ENCODE peak calls at places on chromosome 9, in four cellular contexts. One of them, this sample, is unnamed.

GRCh38 chr9:136700959-136701664 is 11.3 kb upstream of the DIPK1B start:
- DNase-seq in iris pigment epithelial cell: no peak
- DNase-seq in H4: no peak
- DNase-seq in non-pigmented ciliary epithelial cell: no peak
- DNase-seq in this sample: no peak

GRCh38 chr9:36961568-36962360 is 72.3 kb downstream of the PAX5 start:
- DNase-seq in iris pigment epithelial cell: no peak
- DNase-seq in H4: no peak
- DNase-seq in non-pigmented ciliary epithelial cell: no peak
- DNase-seq in this sample: peak; percentile 10

GRCh38 chr9:2271426-2271825 is 256.3 kb downstream of the SMARCA2 start:
- DNase-seq in iris pigment epithelial cell: peak; percentile 64
- DNase-seq in H4: peak; percentile 30
- DNase-seq in non-pigmented ciliary epithelial cell: no peak
- DNase-seq in this sample: peak; percentile 39

GRCh38 chr9:116115731-116116353 is 37.7 kb upstream of the PAPPA start:
- DNase-seq in iris pigment epithelial cell: peak; percentile 57
- DNase-seq in H4: no peak
- DNase-seq in non-pigmented ciliary epithelial cell: no peak
- DNase-seq in this sample: peak; percentile 76

GRCh38 chr9:72661401-72662135 is 140.2 kb downstream of the TMC1 start:
- DNase-seq in iris pigment epithelial cell: peak; percentile 75
- DNase-seq in H4: peak; percentile 11
- DNase-seq in non-pigmented ciliary epithelial cell: peak; percentile 55
- DNase-seq in this sample: peak; percentile 81

GRCh38 chr9:130111805-130112204 is 58.1 kb downstream of the GPR107 start:
- DNase-seq in iris pigment epithelial cell: no peak
- DNase-seq in H4: no peak
- DNase-seq in non-pigmented ciliary epithelial cell: no peak
- DNase-seq in this sample: no peak

GRCh38 chr9:26789959-26790358 is 102.6 kb downstream of the CAAP1 start:
- DNase-seq in iris pigment epithelial cell: peak; percentile 28
- DNase-seq in H4: peak; percentile 8
- DNase-seq in non-pigmented ciliary epithelial cell: no peak
- DNase-seq in this sample: no peak

GRCh38 chr9:114083693-114084092 is 5.6 kb upstream of the AMBP start:
- DNase-seq in iris pigment epithelial cell: no peak
- DNase-seq in H4: no peak
- DNase-seq in non-pigmented ciliary epithelial cell: no peak
- DNase-seq in this sample: no peak

GRCh38 chr9:70100362-70100761 is 56.7 kb downstream of the MAMDC2 start:
- DNase-seq in iris pigment epithelial cell: peak; percentile 69
- DNase-seq in H4: no peak
- DNase-seq in non-pigmented ciliary epithelial cell: no peak
- DNase-seq in this sample: peak; percentile 58

GRCh38 chr9:84754461-84754860 is 84.9 kb downstream of the NTRK2 start:
- DNase-seq in iris pigment epithelial cell: peak; percentile 8
- DNase-seq in H4: no peak
- DNase-seq in non-pigmented ciliary epithelial cell: peak; percentile 22
- DNase-seq in this sample: peak; percentile 81

GRCh38 chr9:92961627-92962302 is 14.4 kb downstream of the FGD3 start:
- DNase-seq in iris pigment epithelial cell: no peak
- DNase-seq in H4: no peak
- DNase-seq in non-pigmented ciliary epithelial cell: no peak
- DNase-seq in this sample: no peak

GRCh38 chr9:135184661-135185459 is 97.4 kb downstream of the OLFM1 start:
- DNase-seq in iris pigment epithelial cell: no peak
- DNase-seq in H4: no peak
- DNase-seq in non-pigmented ciliary epithelial cell: no peak
- DNase-seq in this sample: no peak

GRCh38 chr9:15785584-15785983 is 232.7 kb downstream of the CCDC171 start:
- DNase-seq in iris pigment epithelial cell: peak; percentile 4
- DNase-seq in H4: no peak
- DNase-seq in non-pigmented ciliary epithelial cell: no peak
- DNase-seq in this sample: no peak

GRCh38 chr9:70218767-70219166 is 40.0 kb upstream of the SMC5 start:
- DNase-seq in iris pigment epithelial cell: peak; percentile 28
- DNase-seq in H4: no peak
- DNase-seq in non-pigmented ciliary epithelial cell: no peak
- DNase-seq in this sample: peak; percentile 85

GRCh38 chr9:110615526-110615925 is 36.0 kb upstream of the SVEP1 start:
- DNase-seq in iris pigment epithelial cell: peak; percentile 70
- DNase-seq in H4: no peak
- DNase-seq in non-pigmented ciliary epithelial cell: no peak
- DNase-seq in this sample: peak; percentile 70

GRCh38 chr9:12908910-12909309 is 134.1 kb downstream of the LURAP1L start:
- DNase-seq in iris pigment epithelial cell: no peak
- DNase-seq in H4: no peak
- DNase-seq in non-pigmented ciliary epithelial cell: no peak
- DNase-seq in this sample: no peak

GRCh38 chr9:16680965-16681658 is 189.4 kb downstream of the BNC2 start:
- DNase-seq in iris pigment epithelial cell: peak; percentile 76
- DNase-seq in H4: peak; percentile 3
- DNase-seq in non-pigmented ciliary epithelial cell: no peak
- DNase-seq in this sample: peak; percentile 46

GRCh38 chr9:128389395-128390149 is 18.4 kb downstream of the URM1 start:
- DNase-seq in iris pigment epithelial cell: no peak
- DNase-seq in H4: no peak
- DNase-seq in non-pigmented ciliary epithelial cell: no peak
- DNase-seq in this sample: no peak

GRCh38 chr9:37262410-37262809 is 142.0 kb downstream of the ZCCHC7 start:
- DNase-seq in iris pigment epithelial cell: peak; percentile 35
- DNase-seq in H4: no peak
- DNase-seq in non-pigmented ciliary epithelial cell: no peak
- DNase-seq in this sample: peak; percentile 43

GRCh38 chr9:133449760-133450159 is 10.0 kb upstream of the CACFD1 start:
- DNase-seq in iris pigment epithelial cell: no peak
- DNase-seq in H4: peak; percentile 55
- DNase-seq in non-pigmented ciliary epithelial cell: no peak
- DNase-seq in this sample: no peak

GRCh38 chr9:86751956-86752355 is 195.3 kb downstream of the GAS1 start:
- DNase-seq in iris pigment epithelial cell: no peak
- DNase-seq in H4: no peak
- DNase-seq in non-pigmented ciliary epithelial cell: no peak
- DNase-seq in this sample: no peak

GRCh38 chr9:15837079-15837679 is 284.3 kb downstream of the CCDC171 start:
- DNase-seq in iris pigment epithelial cell: peak; percentile 60
- DNase-seq in H4: peak; percentile 52
- DNase-seq in non-pigmented ciliary epithelial cell: no peak
- DNase-seq in this sample: peak; percentile 71

GRCh38 chr9:134656334-134657034 is 14.9 kb downstream of the COL5A1 start:
- DNase-seq in iris pigment epithelial cell: no peak
- DNase-seq in H4: peak; percentile 34
- DNase-seq in non-pigmented ciliary epithelial cell: no peak
- DNase-seq in this sample: no peak

GRCh38 chr9:133144887-133145466 is 18.7 kb downstream of the GBGT1 start:
- DNase-seq in iris pigment epithelial cell: no peak
- DNase-seq in H4: no peak
- DNase-seq in non-pigmented ciliary epithelial cell: no peak
- DNase-seq in this sample: no peak

GRCh38 chr9:33637881-33638280 is 113.8 kb downstream of the ANKRD18B start:
- DNase-seq in iris pigment epithelial cell: no peak
- DNase-seq in H4: no peak
- DNase-seq in non-pigmented ciliary epithelial cell: no peak
- DNase-seq in this sample: no peak

GRCh38 chr9:133008824-133009223 is 22.0 kb upstream of the GTF3C5 start:
- DNase-seq in iris pigment epithelial cell: no peak
- DNase-seq in H4: no peak
- DNase-seq in non-pigmented ciliary epithelial cell: no peak
- DNase-seq in this sample: no peak

GRCh38 chr9:103617046-103617445 is 477.1 kb upstream of the SMC2 start:
- DNase-seq in iris pigment epithelial cell: no peak
- DNase-seq in H4: no peak
- DNase-seq in non-pigmented ciliary epithelial cell: no peak
- DNase-seq in this sample: no peak

GRCh38 chr9:92680166-92681119 is 10.5 kb upstream of the IPPK start:
- DNase-seq in iris pigment epithelial cell: peak; percentile 45
- DNase-seq in H4: no peak
- DNase-seq in non-pigmented ciliary epithelial cell: no peak
- DNase-seq in this sample: peak; percentile 24

GRCh38 chr9:104740596-104740995 is 6.9 kb upstream of the NIPSNAP3A start:
- DNase-seq in iris pigment epithelial cell: peak; percentile 85
- DNase-seq in H4: no peak
- DNase-seq in non-pigmented ciliary epithelial cell: peak; percentile 57
- DNase-seq in this sample: peak; percentile 80

GRCh38 chr9:11328326-11328725 is 715.5 kb upstream of the PTPRD start:
- DNase-seq in iris pigment epithelial cell: peak; percentile 1
- DNase-seq in H4: no peak
- DNase-seq in non-pigmented ciliary epithelial cell: no peak
- DNase-seq in this sample: no peak

GRCh38 chr9:37656936-37657335 is 6.2 kb downstream of the FRMPD1 start:
- DNase-seq in iris pigment epithelial cell: no peak
- DNase-seq in H4: no peak
- DNase-seq in non-pigmented ciliary epithelial cell: no peak
- DNase-seq in this sample: no peak

GRCh38 chr9:14111670-14112069 is 202.3 kb downstream of the NFIB start:
- DNase-seq in iris pigment epithelial cell: peak; percentile 49
- DNase-seq in H4: no peak
- DNase-seq in non-pigmented ciliary epithelial cell: no peak
- DNase-seq in this sample: peak; percentile 1